ENCODE peak calls at places on chromosomes 12 and 14, in seven cellular contexts. One of them, this sample, is unnamed.

GRCh38 chr14:56816575-56817391 is 6.5 kb upstream of the OTX2 start:
- DNase-seq in IMR-90: no peak
- DNase-seq in neural progenitor cell: peak
- DNase-seq in keratinocyte: no peak
- DNase-seq in Karpas-422: no peak
- DNase-seq in HepG2: no peak
- DNase-seq in mammary epithelial cell: peak
- DNase-seq in this sample: no peak

GRCh38 chr14:58730793-58731464 is 93.2 kb downstream of the DACT1 start:
- DNase-seq in neural progenitor cell: no peak
- DNase-seq in HepG2: no peak
- DNase-seq in IMR-90: no peak
- DNase-seq in keratinocyte: peak
- DNase-seq in Karpas-422: no peak
- DNase-seq in mammary epithelial cell: no peak
- DNase-seq in this sample: peak

GRCh38 chr12:104351023-104351983 is 47.8 kb downstream of the EID3 start:
- DNase-seq in keratinocyte: no peak
- DNase-seq in mammary epithelial cell: no peak
- DNase-seq in Karpas-422: no peak
- DNase-seq in neural progenitor cell: no peak
- DNase-seq in IMR-90: no peak
- DNase-seq in HepG2: no peak
- DNase-seq in this sample: no peak

GRCh38 chr14:77376380-77376770 is 519 bp downstream of the TMED8 start:
- DNase-seq in IMR-90: no peak
- DNase-seq in neural progenitor cell: peak
- DNase-seq in keratinocyte: no peak
- DNase-seq in Karpas-422: peak
- DNase-seq in mammary epithelial cell: no peak
- DNase-seq in HepG2: no peak
- DNase-seq in this sample: peak

GRCh38 chr14:78446807-78447206 is 276.6 kb downstream of the NRXN3 start:
- DNase-seq in keratinocyte: no peak
- DNase-seq in Karpas-422: peak
- DNase-seq in neural progenitor cell: peak
- DNase-seq in IMR-90: no peak
- DNase-seq in HepG2: no peak
- DNase-seq in mammary epithelial cell: no peak
- DNase-seq in this sample: peak

GRCh38 chr12:27467641-27468040 is 21.1 kb downstream of the SMCO2 start:
- DNase-seq in IMR-90: no peak
- DNase-seq in mammary epithelial cell: no peak
- DNase-seq in keratinocyte: no peak
- DNase-seq in Karpas-422: no peak
- DNase-seq in HepG2: no peak
- DNase-seq in neural progenitor cell: no peak
- DNase-seq in this sample: no peak

GRCh38 chr14:85417396-85417795 is 112.5 kb upstream of the FLRT2 start:
- DNase-seq in keratinocyte: no peak
- DNase-seq in HepG2: no peak
- DNase-seq in Karpas-422: no peak
- DNase-seq in mammary epithelial cell: no peak
- DNase-seq in IMR-90: no peak
- DNase-seq in neural progenitor cell: no peak
- DNase-seq in this sample: no peak

GRCh38 chr12:8664228-8664963 is 1.8 kb upstream of the MFAP5 start:
- DNase-seq in neural progenitor cell: no peak
- DNase-seq in IMR-90: no peak
- DNase-seq in mammary epithelial cell: no peak
- DNase-seq in HepG2: no peak
- DNase-seq in Karpas-422: no peak
- DNase-seq in keratinocyte: no peak
- DNase-seq in this sample: peak

DNA sequence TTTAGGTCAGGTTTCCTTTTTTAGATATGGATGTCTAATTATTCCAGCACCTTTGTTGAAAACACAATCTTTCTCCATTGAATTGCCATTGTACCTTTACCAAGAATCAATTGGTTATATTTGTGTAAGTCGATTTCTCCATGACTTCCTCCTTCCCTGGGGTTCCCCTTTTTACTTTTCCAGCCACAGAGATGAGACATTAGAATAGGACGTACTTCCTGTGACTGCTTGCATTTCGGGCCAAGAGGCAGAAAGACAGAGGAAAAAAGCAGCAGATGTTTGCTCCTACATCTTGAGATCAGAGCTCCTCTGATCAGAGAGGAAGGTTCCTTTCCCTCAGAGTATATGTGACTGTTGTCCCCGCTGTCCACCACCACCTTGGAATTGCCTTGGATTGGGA is 453.7 kb upstream of the RGS6 start:
- DNase-seq in neural progenitor cell: no peak
- DNase-seq in HepG2: no peak
- DNase-seq in mammary epithelial cell: no peak
- DNase-seq in IMR-90: peak
- DNase-seq in keratinocyte: no peak
- DNase-seq in Karpas-422: no peak
- DNase-seq in this sample: no peak
- H2AFZ ChIP-seq in neural progenitor cell: no peak
- H2AFZ ChIP-seq in HepG2: no peak
- H2AFZ ChIP-seq in mammary epithelial cell: peak
- H2AFZ ChIP-seq in IMR-90: peak
- H2AFZ ChIP-seq in keratinocyte: peak
- H2AFZ ChIP-seq in Karpas-422: no peak
- H2AFZ ChIP-seq in this sample: no peak

GRCh38 chr12:119204716-119205285 is 26.1 kb downstream of the HSPB8 start:
- DNase-seq in keratinocyte: no peak
- DNase-seq in Karpas-422: no peak
- DNase-seq in HepG2: no peak
- DNase-seq in neural progenitor cell: no peak
- DNase-seq in mammary epithelial cell: no peak
- DNase-seq in IMR-90: no peak
- DNase-seq in this sample: no peak
- H3K27ac ChIP-seq in keratinocyte: no peak
- H3K27ac ChIP-seq in Karpas-422: no peak
- H3K27ac ChIP-seq in HepG2: no peak
- H3K27ac ChIP-seq in neural progenitor cell: no peak
- H3K27ac ChIP-seq in mammary epithelial cell: no peak
- H3K27ac ChIP-seq in IMR-90: no peak
- H3K27ac ChIP-seq in this sample: no peak

GRCh38 chr12:64147011-64147671 is 75.0 kb downstream of the KICS2 start:
- DNase-seq in mammary epithelial cell: no peak
- DNase-seq in IMR-90: no peak
- DNase-seq in keratinocyte: no peak
- DNase-seq in HepG2: no peak
- DNase-seq in Karpas-422: no peak
- DNase-seq in neural progenitor cell: no peak
- DNase-seq in this sample: no peak
- H2AFZ ChIP-seq in mammary epithelial cell: no peak
- H2AFZ ChIP-seq in IMR-90: peak
- H2AFZ ChIP-seq in keratinocyte: no peak
- H2AFZ ChIP-seq in HepG2: no peak
- H2AFZ ChIP-seq in Karpas-422: no peak
- H2AFZ ChIP-seq in neural progenitor cell: no peak
- H2AFZ ChIP-seq in this sample: no peak

GRCh38 chr14:73729556-73730265 is 15.5 kb upstream of the PNMA1 start:
- DNase-seq in IMR-90: no peak
- DNase-seq in keratinocyte: no peak
- DNase-seq in HepG2: no peak
- DNase-seq in Karpas-422: no peak
- DNase-seq in mammary epithelial cell: no peak
- DNase-seq in neural progenitor cell: no peak
- DNase-seq in this sample: no peak
- H3K27ac ChIP-seq in IMR-90: no peak
- H3K27ac ChIP-seq in keratinocyte: no peak
- H3K27ac ChIP-seq in HepG2: no peak
- H3K27ac ChIP-seq in Karpas-422: no peak
- H3K27ac ChIP-seq in mammary epithelial cell: no peak
- H3K27ac ChIP-seq in neural progenitor cell: no peak
- H3K27ac ChIP-seq in this sample: no peak